ENCODE peak calls at places on chromosomes 4 and X, in ten cellular contexts. One of them, this sample, is unnamed.

GRCh38 chr4:16256343-16256742 is 30.1 kb upstream of the TAPT1 start:
- DNase-seq in Right ventricle myocardium superior: no peak
- DNase-seq in kidney epithelial cell: no peak
- DNase-seq in NCI-H69: no peak
- DNase-seq in NCI-H510A treated with DMSO at 0.1 percent for 48 hours: no peak
- DNase-seq in EL: no peak
- DNase-seq in foreskin fibroblast: no peak
- DNase-seq in activated CD8-positive, alpha-beta memory T cell treated with anti-CD3 and anti-CD28 coated beads for 48 hours: no peak
- DNase-seq in H54: no peak
- DNase-seq in Daoy: no peak
- DNase-seq in this sample: no peak

GRCh38 chr4:188722911-188723310 is 583.7 kb downstream of the TRIML1 start:
- DNase-seq in EL: no peak
- DNase-seq in NCI-H69: no peak
- DNase-seq in kidney epithelial cell: no peak
- DNase-seq in NCI-H510A treated with DMSO at 0.1 percent for 48 hours: no peak
- DNase-seq in H54: no peak
- DNase-seq in foreskin fibroblast: no peak
- DNase-seq in Right ventricle myocardium superior: no peak
- DNase-seq in Daoy: no peak
- DNase-seq in activated CD8-positive, alpha-beta memory T cell treated with anti-CD3 and anti-CD28 coated beads for 48 hours: no peak
- DNase-seq in this sample: peak; percentile 57

GRCh38 chr4:188053302-188053701 is 56.1 kb downstream of the TRIML2 start:
- DNase-seq in activated CD8-positive, alpha-beta memory T cell treated with anti-CD3 and anti-CD28 coated beads for 48 hours: no peak
- DNase-seq in NCI-H69: peak; percentile 2
- DNase-seq in NCI-H510A treated with DMSO at 0.1 percent for 48 hours: no peak
- DNase-seq in foreskin fibroblast: no peak
- DNase-seq in Right ventricle myocardium superior: no peak
- DNase-seq in kidney epithelial cell: no peak
- DNase-seq in H54: no peak
- DNase-seq in EL: no peak
- DNase-seq in Daoy: no peak
- DNase-seq in this sample: no peak

GRCh38 chrX:69231903-69232302 is 66.7 kb upstream of the PJA1 start:
- DNase-seq in foreskin fibroblast: no peak
- DNase-seq in NCI-H69: no peak
- DNase-seq in H54: no peak
- DNase-seq in Daoy: peak; percentile 8
- DNase-seq in NCI-H510A treated with DMSO at 0.1 percent for 48 hours: no peak
- DNase-seq in EL: peak; percentile 12
- DNase-seq in activated CD8-positive, alpha-beta memory T cell treated with anti-CD3 and anti-CD28 coated beads for 48 hours: no peak
- DNase-seq in Right ventricle myocardium superior: no peak
- DNase-seq in kidney epithelial cell: no peak
- DNase-seq in this sample: no peak

GRCh38 chrX:16825306-16826035 is 39.2 kb downstream of the TXLNG start:
- DNase-seq in NCI-H69: no peak
- DNase-seq in EL: no peak
- DNase-seq in activated CD8-positive, alpha-beta memory T cell treated with anti-CD3 and anti-CD28 coated beads for 48 hours: no peak
- DNase-seq in foreskin fibroblast: no peak
- DNase-seq in Right ventricle myocardium superior: no peak
- DNase-seq in NCI-H510A treated with DMSO at 0.1 percent for 48 hours: no peak
- DNase-seq in H54: no peak
- DNase-seq in kidney epithelial cell: no peak
- DNase-seq in Daoy: no peak
- DNase-seq in this sample: no peak

GRCh38 chrX:100625985-100626491 is 10.6 kb downstream of the TSPAN6 start:
- DNase-seq in Daoy: no peak
- DNase-seq in kidney epithelial cell: no peak
- DNase-seq in foreskin fibroblast: no peak
- DNase-seq in Right ventricle myocardium superior: no peak
- DNase-seq in NCI-H510A treated with DMSO at 0.1 percent for 48 hours: no peak
- DNase-seq in H54: no peak
- DNase-seq in EL: no peak
- DNase-seq in NCI-H69: no peak
- DNase-seq in activated CD8-positive, alpha-beta memory T cell treated with anti-CD3 and anti-CD28 coated beads for 48 hours: no peak
- DNase-seq in this sample: peak; percentile 40

GRCh38 chrX:2484232-2484631 is 16.5 kb downstream of the DHRSX start:
- DNase-seq in kidney epithelial cell: no peak
- DNase-seq in activated CD8-positive, alpha-beta memory T cell treated with anti-CD3 and anti-CD28 coated beads for 48 hours: no peak
- DNase-seq in H54: no peak
- DNase-seq in NCI-H69: no peak
- DNase-seq in Right ventricle myocardium superior: no peak
- DNase-seq in EL: no peak
- DNase-seq in NCI-H510A treated with DMSO at 0.1 percent for 48 hours: no peak
- DNase-seq in foreskin fibroblast: no peak
- DNase-seq in Daoy: no peak
- DNase-seq in this sample: no peak

GRCh38 chr4:92968556-92968955 is 664.8 kb downstream of the GRID2 start:
- DNase-seq in NCI-H69: no peak
- DNase-seq in EL: no peak
- DNase-seq in NCI-H510A treated with DMSO at 0.1 percent for 48 hours: no peak
- DNase-seq in activated CD8-positive, alpha-beta memory T cell treated with anti-CD3 and anti-CD28 coated beads for 48 hours: no peak
- DNase-seq in Daoy: no peak
- DNase-seq in H54: no peak
- DNase-seq in kidney epithelial cell: no peak
- DNase-seq in foreskin fibroblast: no peak
- DNase-seq in Right ventricle myocardium superior: no peak
- DNase-seq in this sample: peak; percentile 2

GRCh38 chr4:7462509-7462971 is 27.8 kb upstream of the PSAPL1 start:
- DNase-seq in Right ventricle myocardium superior: peak; percentile 56
- DNase-seq in Daoy: peak; percentile 41
- DNase-seq in EL: peak; percentile 8
- DNase-seq in NCI-H69: peak; percentile 66
- DNase-seq in H54: peak; percentile 39
- DNase-seq in activated CD8-positive, alpha-beta memory T cell treated with anti-CD3 and anti-CD28 coated beads for 48 hours: no peak
- DNase-seq in foreskin fibroblast: peak; percentile 14
- DNase-seq in kidney epithelial cell: no peak
- DNase-seq in NCI-H510A treated with DMSO at 0.1 percent for 48 hours: peak; percentile 23
- DNase-seq in this sample: peak; percentile 6

GRCh38 chr4:168388890-168389289 is 70.3 kb upstream of the DDX60 start:
- DNase-seq in H54: no peak
- DNase-seq in NCI-H69: no peak
- DNase-seq in foreskin fibroblast: peak; percentile 56
- DNase-seq in kidney epithelial cell: peak; percentile 56
- DNase-seq in Right ventricle myocardium superior: no peak
- DNase-seq in NCI-H510A treated with DMSO at 0.1 percent for 48 hours: no peak
- DNase-seq in activated CD8-positive, alpha-beta memory T cell treated with anti-CD3 and anti-CD28 coated beads for 48 hours: no peak
- DNase-seq in Daoy: peak; percentile 34
- DNase-seq in EL: peak; percentile 52
- DNase-seq in this sample: no peak

GRCh38 chrX:53659039-53659438 is 27.5 kb downstream of the HUWE1 start:
- DNase-seq in NCI-H510A treated with DMSO at 0.1 percent for 48 hours: no peak
- DNase-seq in foreskin fibroblast: no peak
- DNase-seq in NCI-H69: no peak
- DNase-seq in activated CD8-positive, alpha-beta memory T cell treated with anti-CD3 and anti-CD28 coated beads for 48 hours: no peak
- DNase-seq in EL: no peak
- DNase-seq in kidney epithelial cell: no peak
- DNase-seq in Right ventricle myocardium superior: no peak
- DNase-seq in H54: no peak
- DNase-seq in Daoy: no peak
- DNase-seq in this sample: no peak